ENCODE peak calls at places on chromosomes 16 and 17, in five cellular contexts. E is A172, C is glutamatergic neuron, N is iris pigment epithelial cell, Y is hippocampal formation. B is an unnamed sample.

GRCh38 chr17:32281011-32281451 is 15.4 kb downstream of the RHBDL3 start:
- DNase-seq in E (no peak), C (peak; percentile 53), N (no peak), Y (no peak), B (peak; percentile 66)

GRCh38 chr16:4090476-4090875 is 25.8 kb downstream of the ADCY9 start:
- DNase-seq in E (no peak), C (no peak), N (no peak), Y (no peak), B (no peak)

GRCh38 chr16:76193851-76194620 is 83.2 kb upstream of the CNTNAP4 start:
- DNase-seq in E (no peak), C (no peak), N (no peak), Y (no peak), B (no peak)

GRCh38 chr16:89536886-89537548 is 23.5 kb upstream of the RPL13 start:
- DNase-seq in E (no peak), C (no peak), N (peak; percentile 15), Y (peak; percentile 65), B (no peak)

GRCh38 chr16:88071908-88072307 is 120.7 kb downstream of the BANP start:
- DNase-seq in E (no peak), C (no peak), N (no peak), Y (no peak), B (no peak)

GRCh38 chr17:79071161-79071560 is 3.5 kb upstream of the ENGASE start:
- DNase-seq in E (no peak), C (no peak), N (no peak), Y (no peak), B (no peak)

GRCh38 chr16:11552445-11552844 is 34.3 kb downstream of the LITAF start:
- DNase-seq in E (no peak), C (no peak), N (no peak), Y (no peak), B (no peak)

GRCh38 chr16:19701091-19701490 is 16.9 kb downstream of the KNOP1 start:
- DNase-seq in E (no peak), C (no peak), N (peak; percentile 70), Y (no peak), B (no peak)

GRCh38 chr17:39971076-39971603 is 8.3 kb downstream of the GSDMA start:
- DNase-seq in E (no peak), C (no peak), N (no peak), Y (no peak), B (no peak)

GRCh38 chr17:45410144-45411091 is 22.3 kb downstream of the ARHGAP27 start:
- DNase-seq in E (no peak), C (no peak), N (no peak), Y (peak; percentile 19), B (no peak)

GRCh38 chr16:7513429-7513828 is 180.8 kb downstream of the RBFOX1 start:
- DNase-seq in E (peak; percentile 5), C (peak; percentile 38), N (no peak), Y (no peak), B (no peak)

GRCh38 chr16:80883159-80883642 is 78.8 kb upstream of the CDYL2 start:
- DNase-seq in E (no peak), C (no peak), N (no peak), Y (no peak), B (no peak)

B was measured in NCI-H1694.